ENCODE peak calls at places on chromosome 5, in four cellular contexts. One of them, this sample, is unnamed.

GRCh38 chr5:172420215-172420934 is 34.0 kb downstream of the SH3PXD2B start:
- DNase-seq in coronary artery: peak; percentile 84
- DNase-seq in fibroblast of lung: peak; percentile 97
- DNase-seq in cardiac muscle cell: peak; percentile 97
- DNase-seq in this sample: peak; percentile 98

GRCh38 chr5:113869611-113870010 is 356.1 kb downstream of the YTHDC2 start:
- DNase-seq in coronary artery: no peak
- DNase-seq in fibroblast of lung: no peak
- DNase-seq in cardiac muscle cell: no peak
- DNase-seq in this sample: no peak

GRCh38 chr5:55096860-55097259 is 5.6 kb upstream of the GZMA start:
- DNase-seq in coronary artery: no peak
- DNase-seq in fibroblast of lung: no peak
- DNase-seq in cardiac muscle cell: no peak
- DNase-seq in this sample: no peak

GRCh38 chr5:76960004-76960625 is 7.3 kb downstream of the CRHBP start:
- DNase-seq in coronary artery: no peak
- DNase-seq in fibroblast of lung: no peak
- DNase-seq in cardiac muscle cell: peak; percentile 30
- DNase-seq in this sample: peak; percentile 9

GRCh38 chr5:135391869-135392255 is 7.2 kb downstream of the MACROH2A1 start:
- DNase-seq in coronary artery: no peak
- DNase-seq in fibroblast of lung: no peak
- DNase-seq in cardiac muscle cell: no peak
- DNase-seq in this sample: no peak

GRCh38 chr5:82156876-82157275 is 121.3 kb downstream of the RPS23 start:
- DNase-seq in coronary artery: no peak
- DNase-seq in fibroblast of lung: no peak
- DNase-seq in cardiac muscle cell: no peak
- DNase-seq in this sample: no peak

GRCh38 chr5:14859150-14859549 is 12.4 kb downstream of the ANKH start:
- DNase-seq in coronary artery: no peak
- DNase-seq in fibroblast of lung: no peak
- DNase-seq in cardiac muscle cell: no peak
- DNase-seq in this sample: no peak

GRCh38 chr5:4245511-4245910 is 649.9 kb downstream of the IRX1 start:
- DNase-seq in coronary artery: no peak
- DNase-seq in fibroblast of lung: no peak
- DNase-seq in cardiac muscle cell: no peak
- DNase-seq in this sample: no peak

GRCh38 chr5:40551706-40552557 is 127.8 kb upstream of the PTGER4 start:
- DNase-seq in coronary artery: no peak
- DNase-seq in fibroblast of lung: peak; percentile 96
- DNase-seq in cardiac muscle cell: peak; percentile 93
- DNase-seq in this sample: peak; percentile 94

GRCh38 chr5:143135832-143136551 is 267.5 kb downstream of the NR3C1 start:
- DNase-seq in coronary artery: no peak
- DNase-seq in fibroblast of lung: no peak
- DNase-seq in cardiac muscle cell: peak; percentile 61
- DNase-seq in this sample: peak; percentile 10

DNA sequence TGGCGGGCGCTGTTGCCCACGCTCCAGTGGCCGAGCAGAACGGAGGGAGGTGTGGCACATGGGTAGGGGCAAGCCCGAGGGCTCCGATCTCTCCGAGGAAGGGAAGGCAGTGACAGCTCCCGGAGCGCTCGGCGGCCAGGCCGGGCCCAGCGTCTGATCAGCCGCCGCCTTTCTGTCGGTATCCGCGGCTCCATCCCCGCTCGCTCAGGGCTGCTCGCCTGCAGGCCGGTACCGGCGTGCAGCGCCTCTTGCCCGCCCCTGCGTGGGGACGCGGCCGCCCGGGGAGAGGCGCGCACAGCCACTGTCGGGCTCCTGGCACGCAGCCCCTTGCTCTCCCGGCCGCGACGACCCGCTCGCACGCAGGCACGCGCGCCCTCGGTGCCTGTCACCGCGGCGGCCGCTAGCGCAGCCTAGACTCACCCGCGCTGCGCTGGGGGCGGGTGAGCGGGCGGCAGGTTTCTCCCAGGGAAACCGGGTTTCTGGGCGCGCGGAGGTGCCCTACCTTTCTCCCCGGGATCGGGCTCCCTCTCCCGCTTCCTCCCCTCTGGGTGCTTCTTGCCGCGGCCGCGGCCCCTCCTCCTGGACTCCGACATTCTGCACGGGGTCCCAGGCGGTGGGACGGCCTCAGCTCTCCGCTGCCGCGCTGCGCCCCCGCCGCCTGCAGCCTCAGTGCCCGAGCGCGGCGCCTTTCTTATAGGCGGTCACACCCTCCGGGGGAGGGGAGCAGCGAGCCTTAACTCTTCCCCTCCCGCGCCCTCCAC is 108.4 kb downstream of the PSD2 start:
- DNase-seq in coronary artery: no peak
- DNase-seq in fibroblast of lung: no peak
- DNase-seq in cardiac muscle cell: peak; percentile 12
- DNase-seq in this sample: no peak
- H3K4me3 ChIP-seq in coronary artery: peak overlapping the region; percentile 70
- H3K4me3 ChIP-seq in fibroblast of lung: no peak overlapping the region
- H3K4me3 ChIP-seq in cardiac muscle cell: peak overlapping the region; percentile 38
- H3K4me3 ChIP-seq in this sample: no peak overlapping the region

DNA sequence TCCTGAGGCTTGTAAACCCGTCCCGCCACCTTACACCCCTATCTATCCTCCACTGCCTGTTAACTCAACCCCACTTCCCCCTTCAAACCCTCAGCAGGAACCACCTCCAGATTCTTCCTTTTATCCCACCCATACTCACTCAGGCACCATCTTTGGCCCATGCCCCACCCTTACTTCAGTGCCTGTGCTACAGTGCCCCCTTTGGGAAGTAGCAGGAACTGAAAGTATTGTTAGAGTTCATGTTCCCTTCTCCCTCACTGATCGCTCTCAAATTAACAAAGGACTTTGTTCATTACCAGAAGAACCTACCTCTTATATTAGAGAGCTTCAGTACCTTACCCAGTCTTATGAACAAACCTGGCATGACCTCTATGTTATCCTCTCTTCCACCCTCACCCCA is 92.2 kb upstream of the MOCS2 start:
- DNase-seq in coronary artery: no peak
- DNase-seq in fibroblast of lung: no peak
- DNase-seq in cardiac muscle cell: no peak
- DNase-seq in this sample: no peak
- TF ChIP-seq CTCF in coronary artery: no peak
- TF ChIP-seq CTCF in fibroblast of lung: peak; percentile 6
- TF ChIP-seq CTCF in cardiac muscle cell: peak; percentile 15
- TF ChIP-seq CTCF in this sample: peak; percentile 17

GRCh38 chr5:73437126-73438047 is 11.2 kb downstream of the FOXD1 start:
- DNase-seq in coronary artery: no peak
- DNase-seq in fibroblast of lung: peak; percentile 77
- DNase-seq in cardiac muscle cell: no peak
- DNase-seq in this sample: no peak

GRCh38 chr5:73434461-73434860 is 14.1 kb downstream of the FOXD1 start:
- DNase-seq in coronary artery: no peak
- DNase-seq in fibroblast of lung: no peak
- DNase-seq in cardiac muscle cell: no peak
- DNase-seq in this sample: no peak

GRCh38 chr5:73436535-73437125 is 11.9 kb downstream of the FOXD1 start:
- DNase-seq in coronary artery: no peak
- DNase-seq in fibroblast of lung: peak; percentile 40
- DNase-seq in cardiac muscle cell: no peak
- DNase-seq in this sample: no peak

GRCh38 chr5:73434921-73435320 is 13.7 kb downstream of the FOXD1 start:
- DNase-seq in coronary artery: no peak
- DNase-seq in fibroblast of lung: no peak
- DNase-seq in cardiac muscle cell: no peak
- DNase-seq in this sample: no peak

GRCh38 chr5:73435640-73436534 is 12.7 kb downstream of the FOXD1 start:
- DNase-seq in coronary artery: no peak
- DNase-seq in fibroblast of lung: peak; percentile 41
- DNase-seq in cardiac muscle cell: no peak
- DNase-seq in this sample: no peak
- H3K4me3 ChIP-seq in coronary artery: peak overlapping the region; percentile 60
- H3K4me3 ChIP-seq in fibroblast of lung: no peak overlapping the region
- H3K4me3 ChIP-seq in cardiac muscle cell: peak overlapping the region; percentile 18
- H3K4me3 ChIP-seq in this sample: no peak overlapping the region

DNA sequence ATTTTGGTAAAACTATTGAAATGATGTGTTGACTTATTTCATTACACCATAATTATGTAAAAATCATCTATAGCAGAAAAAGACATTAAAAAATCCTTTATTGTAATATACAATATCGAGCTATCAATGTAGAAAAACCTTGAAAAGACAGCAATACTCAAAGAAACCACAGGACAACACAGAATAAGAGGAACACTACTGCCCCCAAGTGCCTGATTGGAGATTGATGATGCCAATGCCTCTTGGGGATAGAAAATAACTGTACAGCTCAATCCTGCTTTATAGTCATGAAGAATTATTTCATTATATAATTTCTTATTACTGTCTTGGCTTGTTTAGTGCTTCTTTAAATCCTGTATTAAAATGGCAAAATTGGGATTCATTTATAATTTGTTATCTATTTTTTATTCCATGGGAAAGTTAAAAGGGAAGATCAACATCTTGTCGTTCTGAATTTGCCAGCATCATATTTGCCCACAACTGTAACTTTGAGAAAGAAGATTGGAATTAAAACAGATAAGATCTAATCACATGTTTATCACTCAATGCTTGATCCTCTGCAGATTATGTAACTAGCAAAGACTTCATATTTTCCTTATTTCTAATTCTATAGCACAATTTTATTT is 337.5 kb downstream of the CDH9 start:
- DNase-seq in coronary artery: no peak
- DNase-seq in fibroblast of lung: no peak
- DNase-seq in cardiac muscle cell: no peak
- DNase-seq in this sample: no peak
- TF ChIP-seq CTCF in coronary artery: no peak
- TF ChIP-seq CTCF in fibroblast of lung: no peak
- TF ChIP-seq CTCF in cardiac muscle cell: no peak
- TF ChIP-seq CTCF in this sample: peak; percentile 6

DNA sequence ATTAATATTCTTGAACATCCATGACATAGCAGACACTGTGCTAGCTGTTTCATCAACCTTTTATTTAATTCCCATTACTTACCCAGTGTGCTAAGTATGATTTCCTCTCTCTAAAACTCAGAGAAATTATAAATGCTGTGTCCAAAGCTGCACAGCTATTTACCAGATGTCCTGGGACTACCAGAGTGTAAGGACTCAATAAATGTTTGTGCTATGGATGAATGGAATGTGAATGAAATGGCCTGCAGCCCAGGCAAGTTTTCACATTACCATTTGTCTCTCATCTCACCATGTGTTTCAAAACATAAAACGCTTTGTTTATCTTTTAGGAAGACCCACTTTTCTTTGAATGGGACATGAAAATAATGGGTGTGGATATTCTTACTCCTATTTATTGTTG is 96.2 kb downstream of the ARHGEF28 start:
- DNase-seq in coronary artery: no peak
- DNase-seq in fibroblast of lung: peak; percentile 70
- DNase-seq in cardiac muscle cell: peak; percentile 22
- DNase-seq in this sample: peak; percentile 33
- H3K4me3 ChIP-seq in coronary artery: no peak overlapping the region
- H3K4me3 ChIP-seq in fibroblast of lung: no peak overlapping the region
- H3K4me3 ChIP-seq in cardiac muscle cell: no peak overlapping the region
- H3K4me3 ChIP-seq in this sample: no peak overlapping the region

DNA sequence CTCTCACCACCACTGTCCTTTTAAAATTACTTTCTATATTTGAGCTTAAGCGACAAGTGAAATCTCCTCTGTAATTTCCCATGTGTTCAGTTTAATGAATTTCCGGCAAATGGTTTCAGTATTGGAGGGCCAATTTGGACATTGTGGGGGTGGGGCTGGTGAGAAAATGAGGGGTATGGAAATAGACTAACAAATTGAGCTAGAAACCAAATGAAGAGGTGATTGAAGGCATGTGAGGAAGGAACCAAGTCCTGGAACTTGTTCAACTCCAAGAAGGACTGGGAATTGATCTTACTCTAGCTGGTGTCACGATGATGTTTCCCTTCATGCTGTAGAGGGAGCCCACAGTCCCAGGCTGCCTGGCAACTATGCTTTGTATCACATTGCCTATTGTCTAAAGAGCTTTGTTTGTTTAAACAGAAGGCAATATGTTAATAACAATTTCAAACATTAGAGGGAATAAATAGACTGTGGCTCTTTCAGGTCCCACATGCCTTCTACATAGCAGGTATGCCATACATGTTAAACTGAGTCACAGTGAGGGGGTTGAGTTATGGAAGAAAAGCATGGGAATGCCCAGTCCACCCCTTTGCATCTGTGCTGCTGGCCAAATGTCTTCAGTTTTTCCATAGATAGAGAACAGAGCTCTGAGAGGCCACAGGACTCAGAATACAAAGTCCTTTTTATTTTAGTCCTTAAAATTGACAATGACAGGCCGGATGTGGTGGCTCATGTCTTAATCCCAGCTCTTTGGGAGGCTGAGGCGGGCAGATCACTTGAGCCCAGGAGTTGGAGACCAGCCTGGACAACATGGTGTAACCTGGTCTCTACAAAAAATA is 25.0 kb upstream of the MATR3 start:
- DNase-seq in coronary artery: no peak
- DNase-seq in fibroblast of lung: no peak
- DNase-seq in cardiac muscle cell: no peak
- DNase-seq in this sample: peak; percentile 31
- TF ChIP-seq CTCF in coronary artery: no peak
- TF ChIP-seq CTCF in fibroblast of lung: no peak
- TF ChIP-seq CTCF in cardiac muscle cell: no peak
- TF ChIP-seq CTCF in this sample: peak; percentile 22

DNA sequence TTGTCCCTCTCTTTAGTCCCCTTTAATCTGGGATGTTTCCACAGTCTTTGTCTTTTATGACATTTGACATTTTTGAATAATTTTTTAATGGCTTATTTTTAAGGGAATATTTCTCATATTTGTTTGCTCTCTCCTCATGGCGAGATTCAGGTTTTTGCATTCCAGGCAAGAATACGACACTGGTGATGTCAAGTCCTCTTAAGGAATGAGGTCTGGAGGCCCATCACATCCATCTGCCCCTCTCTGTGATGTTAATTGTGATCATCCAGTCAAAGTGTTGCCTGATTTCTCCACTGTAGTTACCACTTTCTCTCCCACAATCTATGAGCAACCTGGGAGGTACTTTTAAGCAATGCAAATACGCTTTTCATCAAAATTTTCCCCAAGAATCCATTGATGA is 193.2 kb downstream of the MAST4 start:
- DNase-seq in coronary artery: no peak
- DNase-seq in fibroblast of lung: no peak
- DNase-seq in cardiac muscle cell: no peak
- DNase-seq in this sample: no peak
- H3K4me3 ChIP-seq in coronary artery: no peak overlapping the region
- H3K4me3 ChIP-seq in fibroblast of lung: no peak overlapping the region
- H3K4me3 ChIP-seq in cardiac muscle cell: no peak overlapping the region
- H3K4me3 ChIP-seq in this sample: no peak overlapping the region

This sample was measured in fibroblast of pulmonary artery.